ENCODE peak calls at places on chromosomes 3 and 15, in seven cellular contexts. O, N, B, J, I, Y and S are unnamed samples. For H3K9me3, the result is how much of the 10 kb centered on the place peaks cover.

GRCh38 chr3:13069495-13069894 is 3.7 kb downstream of the IQSEC1 start:
- DNase-seq in O (no peak), N (peak), B (no peak), J (no peak), I (peak), Y (no peak), S (no peak)

GRCh38 chr15:63015618-63016017 is 26.9 kb upstream of the TPM1 start:
- DNase-seq in O (no peak), N (no peak), B (no peak), J (no peak), I (no peak), Y (peak), S (no peak)

GRCh38 chr3:195555110-195555509 is 12.0 kb upstream of the PPP1R2 start:
- DNase-seq in O (no peak), N (no peak), B (no peak), J (no peak), I (no peak), Y (no peak), S (no peak)

GRCh38 chr3:13108861-13109260 is 35.6 kb upstream of the IQSEC1 start:
- DNase-seq in O (no peak), N (no peak), B (no peak), J (no peak), I (no peak), Y (no peak), S (no peak)

GRCh38 chr3:27596920-27597319 is 112.7 kb upstream of the SLC4A7 start:
- DNase-seq in O (no peak), N (no peak), B (no peak), J (no peak), I (no peak), Y (no peak), S (no peak)

GRCh38 chr3:70919091-70919490 is 606.7 kb upstream of the MDFIC2 start:
- DNase-seq in O (no peak), N (no peak), B (no peak), J (no peak), I (no peak), Y (no peak), S (no peak)

GRCh38 chr3:82761858-82762257 is 1000.4 kb upstream of the GBE1 start:
- DNase-seq in O (no peak), N (no peak), B (no peak), J (no peak), I (no peak), Y (no peak), S (no peak)

GRCh38 chr3:105806361-105806760 is 62.5 kb downstream of the CBLB start:
- DNase-seq in O (no peak), N (peak), B (no peak), J (no peak), I (peak), Y (peak), S (peak)

GRCh38 chr3:118884748-118885206 is 149.9 kb downstream of the IGSF11 start:
- DNase-seq in O (peak), N (peak), B (peak), J (peak), I (peak), Y (peak), S (peak)

GRCh38 chr15:81133782-81134461 is at the start of gene CFAP161:
- DNase-seq in O (peak), N (no peak), B (peak), J (peak), I (no peak), Y (peak), S (peak)

GRCh38 chr15:43969802-43970375 is 143.1 kb downstream of the WDR76 start:
- DNase-seq in O (no peak), N (no peak), B (no peak), J (no peak), I (no peak), Y (no peak), S (no peak)

GRCh38 chr15:27769652-27770051 is 329.5 kb downstream of the OCA2 start:
- DNase-seq in O (no peak), N (no peak), B (no peak), J (no peak), I (no peak), Y (no peak), S (no peak)

GRCh38 chr15:93051236-93052089 is 37.5 kb downstream of the RGMA start:
- DNase-seq in O (no peak), N (no peak), B (no peak), J (no peak), I (no peak), Y (no peak), S (no peak)
- H3K4me3 ChIP-seq in O (no peak), N (no peak), B (no peak), J (no peak), I (no peak), Y (no peak), S (no peak)

DNA sequence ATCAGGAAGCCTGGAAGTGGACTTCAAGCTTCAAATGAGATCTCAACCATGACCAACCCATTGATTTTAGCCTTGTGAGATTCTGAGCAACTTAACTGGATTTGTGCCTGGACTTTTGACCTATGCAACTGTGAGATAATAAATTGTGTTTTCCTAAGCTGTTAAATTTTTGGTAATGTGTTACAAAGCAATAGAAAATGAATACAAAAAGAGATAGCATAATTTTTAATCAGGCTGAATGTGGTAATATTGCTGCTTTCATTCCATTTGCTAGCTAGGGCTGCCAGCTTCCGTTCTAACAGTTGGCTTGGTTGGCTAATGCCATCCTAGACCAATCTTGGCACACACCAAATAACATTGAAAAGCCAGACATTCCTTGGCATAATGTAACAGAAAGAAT is 12.2 kb downstream of the PROS1 start:
- DNase-seq in O (no peak), N (no peak), B (no peak), J (no peak), I (no peak), Y (no peak), S (no peak)
- H3K9me3 ChIP-seq in O (under half), N (under half), B (under half), J (under half), I (under half), Y (under half), S (under half)

GRCh38 chr15:74543583-74543982 is 2.6 kb downstream of the ARID3B start:
- DNase-seq in O (no peak), N (peak), B (no peak), J (no peak), I (peak), Y (no peak), S (no peak)
- H3K4me3 ChIP-seq in O (no peak), N (no peak), B (peak), J (no peak), I (no peak), Y (no peak), S (no peak)

DNA sequence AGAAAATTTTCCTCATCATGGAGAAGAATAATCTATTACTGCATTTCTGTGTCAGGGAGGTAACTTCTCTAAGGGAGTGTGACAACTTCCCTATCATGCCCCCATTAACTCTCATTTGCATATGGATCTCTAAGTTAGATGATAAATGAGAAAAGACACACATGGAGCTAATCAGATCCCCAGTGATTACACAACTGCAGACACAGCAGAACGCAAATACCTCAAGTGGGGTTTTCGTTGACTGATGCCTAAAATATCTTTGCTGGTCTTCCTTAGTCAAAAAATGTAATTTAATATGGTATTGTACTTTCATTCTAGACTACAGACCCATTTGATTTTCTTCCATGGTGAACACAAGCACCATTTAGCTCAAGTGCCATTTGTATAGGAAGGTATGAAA is 630.5 kb downstream of the TBL1XR1 start:
- DNase-seq in O (no peak), N (no peak), B (no peak), J (no peak), I (no peak), Y (no peak), S (no peak)
- H3K9me3 ChIP-seq in O (under half), N (under half), B (under half), J (under half), I (under half), Y (under half), S (under half)

GRCh38 chr3:123412811-123413588 is 35.9 kb downstream of the ADCY5 start:
- DNase-seq in O (peak), N (no peak), B (no peak), J (no peak), I (no peak), Y (no peak), S (no peak)
- H3K4me3 ChIP-seq in O (peak), N (no peak), B (no peak), J (no peak), I (no peak), Y (no peak), S (no peak)

GRCh38 chr3:193124861-193125260 is 116.2 kb upstream of the PLAAT1 start:
- DNase-seq in O (no peak), N (no peak), B (no peak), J (no peak), I (no peak), Y (no peak), S (no peak)

GRCh38 chr3:193130576-193130975 is 110.4 kb upstream of the PLAAT1 start:
- DNase-seq in O (no peak), N (no peak), B (no peak), J (no peak), I (no peak), Y (no peak), S (no peak)

GRCh38 chr3:193132247-193132646 is 108.8 kb upstream of the PLAAT1 start:
- DNase-seq in O (no peak), N (no peak), B (no peak), J (no peak), I (no peak), Y (no peak), S (no peak)

GRCh38 chr3:193132923-193133463 is 108.0 kb upstream of the PLAAT1 start:
- DNase-seq in O (no peak), N (no peak), B (no peak), J (no peak), I (no peak), Y (no peak), S (peak)

GRCh38 chr3:193129607-193130006 is 111.4 kb upstream of the PLAAT1 start:
- DNase-seq in O (no peak), N (no peak), B (peak), J (no peak), I (no peak), Y (no peak), S (no peak)
- H3K9me3 ChIP-seq in O (under half), N (under half), B (under half), J (under half), I (under half), Y (under half), S (under half)

DNA sequence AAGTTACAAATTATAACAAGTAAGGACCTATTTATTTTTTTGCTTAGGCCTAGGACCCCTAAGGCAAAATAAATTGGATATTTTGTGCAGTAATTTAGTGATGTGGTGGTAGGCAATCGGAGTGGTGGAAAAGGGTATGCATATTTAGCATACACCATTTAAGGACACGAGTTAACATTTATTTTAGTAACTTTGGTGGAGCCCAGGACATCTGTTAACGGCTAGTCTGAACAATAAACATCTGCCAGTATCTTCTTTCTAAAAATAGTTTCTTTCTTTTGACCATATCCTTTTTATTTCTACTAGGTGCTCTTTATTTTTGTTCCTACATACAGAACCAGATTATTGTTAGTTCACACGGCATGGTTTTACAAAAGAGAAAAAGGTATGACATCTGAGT is 326.3 kb downstream of the CHL1 start:
- DNase-seq in O (no peak), N (no peak), B (no peak), J (no peak), I (no peak), Y (no peak), S (no peak)
- H3K4me3 ChIP-seq in O (no peak), N (no peak), B (no peak), J (no peak), I (no peak), Y (no peak), S (no peak)

DNA sequence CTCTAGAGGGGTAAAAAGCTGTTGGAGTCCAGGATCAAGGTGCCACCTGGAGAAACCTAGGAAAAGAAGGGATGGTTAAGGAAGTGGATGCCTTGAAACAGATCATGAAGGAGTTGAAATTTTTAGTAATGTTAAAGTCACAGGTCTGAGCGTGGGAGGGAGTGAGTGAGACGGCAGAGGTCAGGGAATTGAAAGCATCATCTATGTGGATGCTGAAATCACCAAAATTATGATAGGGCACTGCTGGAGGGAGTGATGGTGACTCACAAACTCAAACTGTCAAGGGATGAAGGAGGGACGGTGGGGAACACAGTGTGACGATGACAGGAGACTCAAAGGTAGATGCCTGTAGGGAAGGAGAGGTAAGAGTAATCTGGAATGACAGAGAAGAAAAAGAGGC is 205.7 kb downstream of the OSBPL10 start:
- DNase-seq in O (no peak), N (no peak), B (no peak), J (no peak), I (no peak), Y (no peak), S (no peak)
- H3K9me3 ChIP-seq in O (under half), N (under half), B (under half), J (under half), I (under half), Y (under half), S (under half)